ENCODE peak calls at places on chromosomes 3 and 15, in four cellular contexts. J is fibroblast of the aortic adventitia, L is activated B cell treated with CpG ODN at 0.5 μM for 24 hours, E is ovary. F is an unnamed sample.

GRCh38 chr3:169243122-169243521 is 420.4 kb downstream of the MECOM start:
- DNase-seq in J (peak), L (no peak), E (no peak), F (no peak)

GRCh38 chr15:31977812-31978662 is 52.3 kb upstream of the CHRNA7 start:
- DNase-seq in J (peak), L (no peak), E (no peak), F (peak)

GRCh38 chr3:128572644-128573105 is 77.9 kb downstream of the RPN1 start:
- DNase-seq in J (no peak), L (no peak), E (no peak), F (no peak)

GRCh38 chr3:181720281-181720680 is 8.6 kb downstream of the SOX2 start:
- DNase-seq in J (no peak), L (no peak), E (no peak), F (no peak)

GRCh38 chr3:119643528-119643927 is 16.9 kb downstream of the POPDC2 start:
- DNase-seq in J (peak), L (no peak), E (no peak), F (no peak)

GRCh38 chr15:54304321-54304720 is 326.1 kb downstream of the UNC13C start:
- DNase-seq in J (peak), L (no peak), E (no peak), F (no peak)

GRCh38 chr3:197000211-197000610 is 29.4 kb downstream of the MELTF start:
- DNase-seq in J (peak), L (no peak), E (no peak), F (no peak)

GRCh38 chr3:142977399-142977728 is 13.9 kb upstream of the PAQR9 start:
- DNase-seq in J (peak), L (no peak), E (no peak), F (no peak)

GRCh38 chr3:141949972-141950371 is 73.5 kb downstream of the ATP1B3 start:
- DNase-seq in J (no peak), L (no peak), E (no peak), F (no peak)

GRCh38 chr3:127467386-127467785 is 123.1 kb downstream of the TPRA1 start:
- DNase-seq in J (no peak), L (no peak), E (no peak), F (no peak)

GRCh38 chr3:194782767-194783404 is 97.2 kb downstream of the FAM43A start:
- DNase-seq in J (peak), L (no peak), E (no peak), F (no peak)

GRCh38 chr3:183911763-183912506 is 27.3 kb upstream of the PARL start:
- DNase-seq in J (no peak), L (no peak), E (no peak), F (no peak)

GRCh38 chr3:535566-536416 is 339.2 kb downstream of the CHL1 start:
- DNase-seq in J (peak), L (no peak), E (no peak), F (no peak)

GRCh38 chr3:17231537-17232261 is 346.9 kb downstream of the PLCL2 start:
- DNase-seq in J (no peak), L (no peak), E (no peak), F (no peak)

GRCh38 chr3:85360742-85361387 is 402.1 kb downstream of the CADM2 start:
- DNase-seq in J (no peak), L (no peak), E (no peak), F (peak)
- TF ChIP-seq CTCF in J (no peak), L (no peak), E (no peak), F (peak)

DNA sequence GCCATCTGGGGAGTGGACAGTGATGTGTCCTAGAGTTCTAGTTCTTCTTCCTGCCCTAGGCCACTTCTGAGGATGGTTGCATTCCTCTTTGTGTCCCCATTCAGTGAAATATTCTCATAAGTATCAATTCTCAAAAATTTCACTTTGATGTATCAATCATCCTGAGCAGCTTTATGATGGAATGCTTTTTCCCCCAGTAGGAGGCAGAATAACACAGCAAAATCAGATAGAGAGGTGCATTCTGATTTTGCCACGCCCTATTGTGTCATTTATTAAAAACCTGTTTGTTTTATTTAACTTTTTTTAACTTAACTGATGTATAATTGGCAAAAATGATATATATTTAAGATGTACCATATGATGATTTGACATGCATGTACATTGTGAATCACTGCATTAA is 656.0 kb upstream of the GRM7 start:
- DNase-seq in J (no peak), L (no peak), E (no peak), F (no peak)
- TF ChIP-seq CTCF in J (no peak), L (no peak), E (no peak), F (peak)

DNA sequence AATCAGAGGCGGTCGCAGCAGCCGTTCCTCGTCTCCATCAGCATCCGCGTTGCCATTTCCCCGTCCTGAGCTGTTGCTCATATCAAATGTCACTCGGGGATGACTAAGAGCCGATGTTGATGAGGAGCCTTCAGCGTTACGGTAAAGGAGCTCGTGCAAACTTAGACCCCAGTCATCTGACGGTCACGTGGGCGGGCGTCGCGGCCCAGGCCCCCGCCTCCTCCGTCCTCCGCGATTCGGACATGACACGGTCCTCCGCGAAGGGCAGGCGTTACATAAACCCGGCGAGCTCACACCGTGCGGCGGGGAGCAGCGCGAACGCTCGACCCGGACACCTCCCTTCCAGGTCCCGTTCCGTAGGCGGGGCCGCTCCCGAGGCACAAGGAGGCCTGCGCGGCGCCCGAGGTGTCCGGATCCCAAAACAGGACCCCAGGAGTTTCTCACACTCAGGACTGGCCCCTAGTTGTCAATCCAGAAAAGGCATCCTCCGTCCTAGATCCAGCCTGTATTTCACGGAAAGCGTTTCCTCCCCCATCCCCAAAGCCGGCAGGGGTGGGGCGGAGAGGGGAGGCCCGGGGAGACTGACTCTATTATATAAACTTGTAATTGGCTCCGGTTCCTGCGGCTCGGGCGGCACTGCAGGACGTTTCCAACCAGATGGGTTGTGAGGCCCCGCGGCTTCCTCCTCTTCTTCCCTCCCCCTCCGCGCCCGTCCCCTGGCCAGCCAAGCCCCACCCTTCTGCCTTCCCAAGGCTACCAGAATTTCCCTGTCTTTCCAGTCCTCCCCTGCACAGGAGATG is 100.0 kb upstream of the IGF1R start:
- DNase-seq in J (peak), L (peak), E (peak), F (peak)
- TF ChIP-seq CTCF in J (peak), L (no peak), E (no peak), F (peak)

DNA sequence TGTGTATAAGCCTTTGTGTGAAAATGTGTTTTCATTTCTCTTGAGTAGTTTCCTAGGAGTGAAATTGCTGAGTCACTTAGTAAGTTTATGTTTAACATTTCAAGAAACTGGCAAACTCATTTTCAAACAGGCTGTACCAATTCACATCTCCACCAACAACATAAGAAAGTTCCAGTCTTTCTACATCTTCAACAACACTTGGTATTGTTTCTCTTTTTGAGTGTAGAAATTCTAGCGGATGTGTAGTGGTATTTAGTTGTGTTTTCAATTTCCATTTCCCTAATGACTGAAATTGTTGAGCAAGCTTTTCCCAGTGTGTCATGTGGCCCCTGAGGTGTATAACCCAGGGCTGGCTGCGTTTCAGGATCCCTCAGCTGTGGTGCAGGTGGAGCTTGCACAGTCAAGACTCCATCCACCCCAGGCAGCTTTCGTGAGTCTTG is 258.5 kb downstream of the PDCD6IP start:
- DNase-seq in J (peak), L (no peak), E (no peak), F (no peak)
- TF ChIP-seq CTCF in J (no peak), L (no peak), E (no peak), F (no peak)

F was measured in neural crest cell.